ENCODE peak calls at places on chromosomes 4 and X, in four cellular contexts. V, W, U and N are unnamed samples.

GRCh38 chrX:122777766-122778165 is 406.3 kb upstream of the GRIA3 start:
- DNase-seq in V (no peak), W (no peak), U (no peak), N (no peak)

GRCh38 chr4:105453550-105454201 is 20.2 kb downstream of the PPA2 start:
- DNase-seq in V (no peak), W (no peak), U (no peak), N (no peak)

GRCh38 chrX:119942831-119943184 is 743 bp downstream of the NKAP start:
- DNase-seq in V (no peak), W (no peak), U (no peak), N (no peak)

GRCh38 chrX:40853004-40853815 is 117.9 kb upstream of the MED14 start:
- DNase-seq in V (no peak), W (no peak), U (no peak), N (no peak)

GRCh38 chrX:10725071-10725470 is 104.7 kb upstream of the MID1 start:
- DNase-seq in V (no peak), W (no peak), U (no peak), N (no peak)

GRCh38 chrX:24014388-24015018 is 12.5 kb downstream of the KLHL15 start:
- DNase-seq in V (no peak), W (no peak), U (no peak), N (peak)

GRCh38 chrX:69232945-69233344 is 67.7 kb upstream of the PJA1 start:
- DNase-seq in V (no peak), W (no peak), U (no peak), N (no peak)

GRCh38 chr4:99462875-99463464 is 27.8 kb upstream of the ADH7 start:
- DNase-seq in V (peak), W (peak), U (peak), N (peak)

GRCh38 chr4:82201303-82201702 is 172.5 kb downstream of the HNRNPD start:
- DNase-seq in V (no peak), W (no peak), U (peak), N (no peak)

GRCh38 chrX:53184836-53185235 is 40.2 kb downstream of the KDM5C start:
- DNase-seq in V (no peak), W (no peak), U (no peak), N (no peak)

GRCh38 chr4:183320211-183321068 is at the start of gene CLDN22:
- DNase-seq in V (no peak), W (no peak), U (no peak), N (no peak)

GRCh38 chr4:968621-969394 is 4.6 kb downstream of the DGKQ start:
- DNase-seq in V (no peak), W (no peak), U (no peak), N (no peak)

GRCh38 chrX:12958059-12958458 is 16.9 kb upstream of the TMSB4X start:
- DNase-seq in V (no peak), W (no peak), U (no peak), N (no peak)

GRCh38 chrX:118226060-118226428 is 109.4 kb upstream of the KLHL13 start:
- DNase-seq in V (no peak), W (no peak), U (no peak), N (no peak)

GRCh38 chrX:44906542-44906941 is 33.6 kb downstream of the KDM6A start:
- DNase-seq in V (no peak), W (no peak), U (no peak), N (no peak)

GRCh38 chrX:44906041-44906440 is 33.1 kb downstream of the KDM6A start:
- DNase-seq in V (no peak), W (no peak), U (no peak), N (no peak)

GRCh38 chrX:44903842-44904530 is 31.0 kb downstream of the KDM6A start:
- DNase-seq in V (no peak), W (no peak), U (no peak), N (no peak)

GRCh38 chrX:44903107-44903506 is 30.1 kb downstream of the KDM6A start:
- DNase-seq in V (no peak), W (no peak), U (no peak), N (no peak)

DNA sequence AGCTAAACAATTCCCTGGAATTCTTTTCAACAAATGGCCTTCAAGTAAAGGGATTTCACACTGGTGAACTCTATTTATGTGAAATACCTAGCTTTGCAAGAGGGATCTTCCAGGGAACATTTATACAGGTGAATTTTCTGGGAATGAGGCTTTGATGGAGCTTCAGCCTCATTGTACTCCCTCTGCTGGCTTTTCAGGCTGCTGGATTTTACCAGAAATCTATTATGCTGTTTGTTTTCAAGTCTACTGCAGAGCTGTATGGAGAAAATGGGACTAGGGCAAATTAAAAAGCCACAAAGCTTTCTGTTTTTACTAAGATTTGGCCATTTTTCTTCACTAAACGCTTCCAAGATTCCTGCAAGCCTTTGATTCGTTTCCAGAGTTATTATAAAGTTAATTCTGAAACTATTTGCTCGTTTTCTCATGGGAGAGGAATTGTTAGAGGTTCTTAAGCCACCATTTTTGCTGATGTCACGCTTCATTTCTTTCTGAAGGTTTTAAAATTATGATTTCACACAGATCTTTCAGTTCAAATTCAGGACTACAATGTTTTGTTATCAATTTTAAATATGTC is 31.6 kb downstream of the KDM6A start:
- DNase-seq in V (no peak), W (no peak), U (no peak), N (no peak)
- H3K27ac ChIP-seq in V (no peak), W (no peak), U (no peak), N (no peak)

DNA sequence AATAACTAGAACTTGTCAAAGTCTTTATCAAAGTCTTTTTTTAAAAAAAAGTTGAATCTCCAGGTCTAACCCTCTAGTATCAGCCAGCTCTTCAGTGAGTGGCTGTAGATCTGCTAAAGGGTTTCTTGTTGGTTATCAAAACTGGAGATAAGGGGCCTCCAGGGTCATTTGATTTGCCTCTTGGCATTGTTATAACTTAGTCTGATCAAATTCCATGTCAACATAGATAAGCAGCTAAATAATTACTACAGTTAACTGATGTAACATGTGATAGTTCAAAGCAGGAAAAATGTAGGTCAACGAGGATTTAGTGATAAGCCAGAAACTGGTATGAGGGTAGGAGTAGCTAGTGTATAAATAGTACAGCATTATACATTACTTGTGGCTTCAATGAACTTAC is 465.1 kb downstream of the PDHA2 start:
- DNase-seq in V (no peak), W (no peak), U (no peak), N (no peak)
- H3K27ac ChIP-seq in V (no peak), W (no peak), U (no peak), N (no peak)

GRCh38 chr4:101147283-101147682 is 200.0 kb downstream of the PPP3CA start:
- DNase-seq in V (no peak), W (no peak), U (no peak), N (no peak)
- H3K27ac ChIP-seq in V (no peak), W (no peak), U (no peak), N (no peak)

GRCh38 chr4:3248811-3249661 is at the start of gene MSANTD1:
- DNase-seq in V (no peak), W (no peak), U (no peak), N (no peak)
- H3K27ac ChIP-seq in V (no peak), W (no peak), U (no peak), N (no peak)

GRCh38 chrX:17597836-17598434 is 139.4 kb upstream of the SCML1 start:
- DNase-seq in V (peak), W (peak), U (peak), N (peak)
- H3K27ac ChIP-seq in V (peak), W (peak), U (no peak), N (peak)

DNA sequence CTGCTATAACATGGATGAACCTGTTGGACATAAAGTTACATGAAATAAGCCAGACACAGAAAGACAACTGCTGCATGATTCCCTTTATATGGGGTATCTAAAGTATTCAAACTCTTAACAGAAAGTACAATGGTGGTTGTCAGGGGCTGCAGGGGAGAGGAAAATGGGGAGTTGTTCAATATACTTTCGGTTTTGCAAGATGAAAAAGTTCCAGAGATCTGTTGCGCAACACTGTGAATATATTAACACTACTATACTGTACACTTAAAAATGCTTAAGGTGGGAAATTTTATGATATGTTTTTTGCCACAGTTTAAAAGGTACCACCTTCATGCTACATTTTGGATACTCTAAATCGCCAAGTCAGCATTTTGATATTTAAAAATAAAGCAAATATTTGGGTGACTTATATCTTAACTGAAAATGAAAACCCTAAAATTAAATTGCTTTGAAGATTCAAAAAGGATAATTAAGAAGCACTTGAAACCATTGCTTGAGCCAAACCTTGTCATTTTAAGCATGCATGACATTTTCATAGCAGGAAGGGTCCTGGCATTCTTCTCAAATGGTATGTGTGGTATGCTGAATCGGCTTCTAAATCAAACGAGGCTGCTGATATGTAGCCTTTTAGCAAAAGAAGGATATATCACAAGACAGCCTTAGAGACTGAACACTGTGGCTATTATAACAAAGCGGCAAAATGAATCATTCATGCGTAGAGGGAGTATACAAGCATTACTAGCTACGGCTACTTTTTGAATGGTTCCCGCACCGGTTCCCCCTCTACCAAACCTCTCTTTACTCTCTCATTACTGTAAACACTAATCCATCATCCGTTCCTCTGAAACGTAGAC is 607.1 kb upstream of the DIPK2B start:
- DNase-seq in V (no peak), W (no peak), U (no peak), N (no peak)
- H3K27ac ChIP-seq in V (no peak), W (peak), U (peak), N (no peak)

DNA sequence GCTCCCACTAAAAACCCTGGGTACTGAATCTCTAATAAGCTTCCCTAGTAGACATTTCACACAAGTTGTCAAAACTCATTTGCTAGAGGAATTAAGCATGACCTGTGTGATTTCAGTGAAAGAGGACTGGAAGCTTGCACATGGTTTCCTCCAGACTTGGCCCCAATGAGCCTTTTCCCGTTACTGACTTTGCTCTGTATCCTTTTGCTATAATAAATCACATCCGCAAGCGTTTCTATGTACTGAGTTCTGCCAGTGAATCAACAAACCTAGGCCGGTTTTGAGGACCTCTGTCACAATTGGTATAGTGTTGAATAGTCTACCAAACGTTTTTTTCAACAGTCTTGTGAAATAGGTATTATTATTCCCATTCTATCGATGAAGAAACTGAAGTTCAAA is 8.2 kb downstream of the ATP11C start:
- DNase-seq in V (no peak), W (no peak), U (no peak), N (no peak)
- H3K27ac ChIP-seq in V (no peak), W (no peak), U (no peak), N (no peak)

GRCh38 chrX:136021903-136022302 is 36.7 kb downstream of the SLC9A6 start:
- DNase-seq in V (no peak), W (no peak), U (no peak), N (no peak)

GRCh38 chrX:136021160-136021559 is 35.9 kb downstream of the SLC9A6 start:
- DNase-seq in V (no peak), W (no peak), U (no peak), N (no peak)
- H3K27ac ChIP-seq in V (no peak), W (no peak), U (no peak), N (no peak)

DNA sequence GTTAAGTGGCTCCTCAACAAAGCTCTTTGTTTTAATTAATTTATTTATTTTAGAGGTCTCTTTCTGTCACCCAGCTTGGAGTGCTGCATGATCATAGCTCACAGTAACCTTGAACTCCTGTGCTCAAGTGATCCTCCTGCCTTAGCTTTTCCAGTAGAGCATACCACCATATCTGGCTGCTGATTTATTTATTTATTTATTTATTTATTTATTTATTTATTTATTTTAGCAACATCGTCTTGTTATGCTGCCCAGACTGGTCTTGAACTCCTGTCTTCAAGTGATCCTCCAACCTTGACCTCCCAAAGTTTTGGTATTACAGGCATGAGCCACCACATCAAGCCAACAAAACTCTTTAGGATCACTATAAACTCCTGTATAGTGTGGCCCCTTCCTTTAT is 15.8 kb upstream of the KLF8 start:
- DNase-seq in V (no peak), W (no peak), U (no peak), N (no peak)
- H3K27ac ChIP-seq in V (no peak), W (no peak), U (no peak), N (no peak)